ENCODE peak calls at places on chromosomes 4 and X, in ten cellular contexts. C, A, L, B, H, S, K, Q, X and T are unnamed samples.

GRCh38 chrX:1727531-1728027 is 112.7 kb downstream of the ASMT start:
- DNase-seq in C (peak; percentile 91), A (peak; percentile 76), L (no peak), B (no peak), H (peak; percentile 45), S (no peak), K (peak; percentile 87), Q (no peak), X (no peak), T (no peak)

GRCh38 chrX:23008431-23009099 is 8.8 kb downstream of the DDX53 start:
- DNase-seq in C (peak; percentile 23), A (no peak), L (no peak), B (no peak), H (peak; percentile 28), S (no peak), K (peak; percentile 31), Q (peak; percentile 39), X (no peak), T (peak; percentile 57)

GRCh38 chr4:185868983-185869938 is 57.3 kb upstream of the SORBS2 start:
- DNase-seq in C (peak; percentile 25), A (no peak), L (no peak), B (no peak), H (no peak), S (no peak), K (no peak), Q (no peak), X (no peak), T (no peak)

GRCh38 chrX:55039471-55039870 is 8.7 kb upstream of the ALAS2 start:
- DNase-seq in C (no peak), A (no peak), L (no peak), B (no peak), H (no peak), S (no peak), K (no peak), Q (no peak), X (no peak), T (no peak)

GRCh38 chr4:30537462-30537861 is 182.7 kb upstream of the PCDH7 start:
- DNase-seq in C (peak; percentile 82), A (no peak), L (peak; percentile 9), B (no peak), H (peak; percentile 25), S (no peak), K (peak; percentile 7), Q (peak; percentile 80), X (peak; percentile 24), T (peak; percentile 43)

GRCh38 chr4:144411700-144412099 is 234.3 kb upstream of the HHIP start:
- DNase-seq in C (no peak), A (no peak), L (no peak), B (no peak), H (no peak), S (no peak), K (no peak), Q (no peak), X (no peak), T (no peak)

GRCh38 chr4:111506706-111507105 is 638.5 kb upstream of the FAM241A start:
- DNase-seq in C (no peak), A (no peak), L (no peak), B (no peak), H (no peak), S (no peak), K (no peak), Q (peak; percentile 84), X (no peak), T (peak; percentile 33)

GRCh38 chr4:171203425-171203824 is 609.8 kb upstream of the GALNTL6 start:
- DNase-seq in C (peak; percentile 57), A (no peak), L (peak; percentile 6), B (no peak), H (no peak), S (no peak), K (peak; percentile 78), Q (no peak), X (no peak), T (peak; percentile 10)

GRCh38 chr4:1239141-1239948 is 9.6 kb downstream of the CTBP1 start:
- DNase-seq in C (no peak), A (no peak), L (no peak), B (no peak), H (no peak), S (no peak), K (no peak), Q (no peak), X (no peak), T (no peak)

GRCh38 chr4:128830906-128831525 is 21.5 kb downstream of the JADE1 start:
- DNase-seq in C (no peak), A (no peak), L (no peak), B (no peak), H (no peak), S (no peak), K (no peak), Q (no peak), X (no peak), T (peak; percentile 46)

GRCh38 chr4:75653845-75654503 is 19.2 kb downstream of the G3BP2 start:
- DNase-seq in C (peak; percentile 30), A (no peak), L (no peak), B (no peak), H (peak; percentile 36), S (no peak), K (peak; percentile 53), Q (peak; percentile 55), X (no peak), T (peak; percentile 65)

GRCh38 chr4:113467581-113467980 is 294.0 kb downstream of the CAMK2D start:
- DNase-seq in C (no peak), A (no peak), L (no peak), B (no peak), H (peak; percentile 29), S (peak; percentile 39), K (no peak), Q (peak; percentile 68), X (no peak), T (peak; percentile 77)

GRCh38 chrX:155279873-155280272 is 15.6 kb upstream of the RAB39B start:
- DNase-seq in C (no peak), A (no peak), L (no peak), B (no peak), H (no peak), S (no peak), K (no peak), Q (no peak), X (no peak), T (no peak)

GRCh38 chr4:172830295-172830764 is 338.3 kb upstream of the GALNT7 start:
- DNase-seq in C (peak; percentile 22), A (no peak), L (no peak), B (no peak), H (peak; percentile 6), S (no peak), K (peak; percentile 47), Q (peak; percentile 21), X (no peak), T (peak; percentile 40)

GRCh38 chr4:118774989-118775388 is 60.9 kb downstream of the SEC24D start:
- DNase-seq in C (peak; percentile 12), A (no peak), L (no peak), B (no peak), H (peak; percentile 34), S (no peak), K (no peak), Q (peak; percentile 61), X (no peak), T (peak; percentile 60)

GRCh38 chrX:101117701-101118100 is 19.7 kb downstream of the CENPI start:
- DNase-seq in C (no peak), A (no peak), L (no peak), B (no peak), H (no peak), S (no peak), K (no peak), Q (peak; percentile 35), X (peak; percentile 3), T (peak; percentile 69)

GRCh38 chr4:37661643-37662221 is 24.4 kb downstream of the RELL1 start:
- DNase-seq in C (no peak), A (no peak), L (no peak), B (no peak), H (no peak), S (no peak), K (no peak), Q (peak; percentile 61), X (no peak), T (peak; percentile 32)

GRCh38 chr4:126560794-126561193 is 1072.0 kb upstream of the INTU start:
- DNase-seq in C (no peak), A (no peak), L (no peak), B (no peak), H (no peak), S (no peak), K (no peak), Q (no peak), X (no peak), T (no peak)

GRCh38 chr4:83542225-83542624 is 6.3 kb downstream of the GPAT3 start:
- DNase-seq in C (no peak), A (no peak), L (no peak), B (no peak), H (no peak), S (no peak), K (no peak), Q (no peak), X (no peak), T (no peak)

GRCh38 chr4:166422475-166422874 is 549.4 kb downstream of the TLL1 start:
- DNase-seq in C (peak; percentile 26), A (no peak), L (no peak), B (no peak), H (peak; percentile 72), S (no peak), K (no peak), Q (peak; percentile 2), X (peak; percentile 1), T (peak; percentile 78)

GRCh38 chr4:114890773-114891172 is 222.6 kb downstream of the NDST4 start:
- DNase-seq in C (no peak), A (no peak), L (no peak), B (no peak), H (no peak), S (no peak), K (no peak), Q (no peak), X (no peak), T (peak; percentile 63)

GRCh38 chr4:73922766-73923630 is 53.8 kb downstream of the CXCL1 start:
- DNase-seq in C (peak; percentile 17), A (no peak), L (peak; percentile 62), B (no peak), H (peak; percentile 36), S (no peak), K (peak; percentile 47), Q (peak; percentile 59), X (no peak), T (peak; percentile 86)

GRCh38 chr4:73870260-73870659 is 1.1 kb downstream of the CXCL1 start:
- DNase-seq in C (peak; percentile 16), A (no peak), L (no peak), B (no peak), H (no peak), S (no peak), K (peak; percentile 48), Q (no peak), X (no peak), T (peak; percentile 66)

GRCh38 chr4:23945521-23946017 is 55.7 kb upstream of the PPARGC1A start:
- DNase-seq in C (peak; percentile 69), A (no peak), L (no peak), B (no peak), H (peak; percentile 65), S (peak; percentile 43), K (no peak), Q (peak; percentile 86), X (peak; percentile 32), T (peak; percentile 75)

GRCh38 chr4:96247096-96247495 is 407.2 kb downstream of the PDHA2 start:
- DNase-seq in C (no peak), A (no peak), L (no peak), B (no peak), H (no peak), S (no peak), K (no peak), Q (no peak), X (no peak), T (no peak)

GRCh38 chr4:157076578-157076947 is 613 bp downstream of the GLRB start:
- DNase-seq in C (no peak), A (peak; percentile 39), L (no peak), B (no peak), H (no peak), S (no peak), K (no peak), Q (no peak), X (no peak), T (no peak)

GRCh38 chrX:103362504-103362903 is 6.2 kb downstream of the TCEAL9 start:
- DNase-seq in C (peak; percentile 46), A (no peak), L (no peak), B (no peak), H (no peak), S (no peak), K (peak; percentile 49), Q (peak; percentile 57), X (no peak), T (peak; percentile 76)